ENCODE peak calls at places on chromosomes 12 and 14, in four cellular contexts. One of them, this sample, is unnamed.
A peak's percentile ranks its signal among the peaks of the same experiment; 100 is the strongest.

GRCh38 chr14:104431929-104432541 is 147.5 kb upstream of the C14orf180 start:
- DNase-seq in HepG2: no peak
- DNase-seq in HEK293T: no peak
- DNase-seq in K562: no peak
- DNase-seq in this sample: no peak

GRCh38 chr14:57136669-57137068 is 132.0 kb downstream of the EXOC5 start:
- DNase-seq in HEK293T: no peak
- DNase-seq in HepG2: no peak
- DNase-seq in K562: no peak
- DNase-seq in this sample: no peak

GRCh38 chr12:74370608-74371216 is 166.9 kb upstream of the ATXN7L3B start:
- DNase-seq in HEK293T: no peak
- DNase-seq in K562: no peak
- DNase-seq in HepG2: no peak
- DNase-seq in this sample: no peak

GRCh38 chr14:57480044-57480443 is 13.6 kb downstream of the CCDC198 start:
- DNase-seq in HepG2: no peak
- DNase-seq in K562: no peak
- DNase-seq in HEK293T: no peak
- DNase-seq in this sample: no peak

GRCh38 chr12:32897688-32898573 is 1.4 kb upstream of the PKP2 start:
- DNase-seq in HepG2: no peak
- DNase-seq in K562: no peak
- DNase-seq in HEK293T: no peak
- DNase-seq in this sample: no peak

GRCh38 chr12:80118565-80119337 is 19.4 kb downstream of the OTOGL start:
- DNase-seq in HepG2: no peak
- DNase-seq in HEK293T: no peak
- DNase-seq in K562: no peak
- DNase-seq in this sample: no peak

GRCh38 chr14:101507306-101508150 is 53.8 kb upstream of the DIO3 start:
- DNase-seq in HEK293T: no peak
- DNase-seq in HepG2: no peak
- DNase-seq in K562: no peak
- DNase-seq in this sample: no peak

GRCh38 chr12:24069532-24070395 is 120.3 kb upstream of the SOX5 start:
- DNase-seq in K562: peak; percentile 50
- DNase-seq in HEK293T: peak; percentile 68
- DNase-seq in HepG2: peak; percentile 98
- DNase-seq in this sample: no peak

GRCh38 chr14:103504991-103505565 is 17.6 kb downstream of the CKB start:
- DNase-seq in HepG2: no peak
- DNase-seq in K562: no peak
- DNase-seq in HEK293T: no peak
- DNase-seq in this sample: no peak

GRCh38 chr12:60421741-60422140 is 825.9 kb downstream of the SLC16A7 start:
- DNase-seq in K562: no peak
- DNase-seq in HEK293T: no peak
- DNase-seq in HepG2: no peak
- DNase-seq in this sample: no peak

GRCh38 chr14:56216631-56217379 is 98.6 kb downstream of the PELI2 start:
- DNase-seq in K562: peak; percentile 71
- DNase-seq in HEK293T: no peak
- DNase-seq in HepG2: no peak
- DNase-seq in this sample: no peak

GRCh38 chr14:65483647-65484046 is 71.1 kb downstream of the FUT8 start:
- DNase-seq in HepG2: no peak
- DNase-seq in K562: peak; percentile 61
- DNase-seq in HEK293T: no peak
- DNase-seq in this sample: no peak
- TF ChIP-seq TARDBP in HepG2: no peak
- TF ChIP-seq TARDBP in K562: no peak
- TF ChIP-seq TARDBP in HEK293T: no peak
- TF ChIP-seq TARDBP in this sample: no peak

GRCh38 chr14:65813760-65814387 is 401.3 kb downstream of the FUT8 start:
- DNase-seq in HepG2: no peak
- DNase-seq in HEK293T: no peak
- DNase-seq in K562: no peak
- DNase-seq in this sample: no peak
- TF ChIP-seq TARDBP in HepG2: no peak
- TF ChIP-seq TARDBP in HEK293T: no peak
- TF ChIP-seq TARDBP in K562: no peak
- TF ChIP-seq TARDBP in this sample: no peak

GRCh38 chr14:67396381-67396965 is 15.5 kb downstream of the PLEK2 start:
- DNase-seq in HepG2: no peak
- DNase-seq in K562: no peak
- DNase-seq in HEK293T: no peak
- DNase-seq in this sample: no peak
- TF ChIP-seq TARDBP in HepG2: no peak
- TF ChIP-seq TARDBP in K562: no peak
- TF ChIP-seq TARDBP in HEK293T: no peak
- TF ChIP-seq TARDBP in this sample: no peak

GRCh38 chr12:94638521-94638920 is 11.8 kb downstream of the TMCC3 start:
- DNase-seq in K562: no peak
- DNase-seq in HEK293T: no peak
- DNase-seq in HepG2: no peak
- DNase-seq in this sample: no peak

GRCh38 chr12:94643585-94643984 is 6.8 kb downstream of the TMCC3 start:
- DNase-seq in HepG2: no peak
- DNase-seq in K562: no peak
- DNase-seq in HEK293T: no peak
- DNase-seq in this sample: no peak

GRCh38 chr12:94637714-94638113 is 12.6 kb downstream of the TMCC3 start:
- DNase-seq in HepG2: peak; percentile 16
- DNase-seq in HEK293T: no peak
- DNase-seq in K562: no peak
- DNase-seq in this sample: no peak

GRCh38 chr12:94641283-94641682 is 9.1 kb downstream of the TMCC3 start:
- DNase-seq in K562: no peak
- DNase-seq in HEK293T: no peak
- DNase-seq in HepG2: no peak
- DNase-seq in this sample: no peak

GRCh38 chr12:94640134-94640928 is 10.0 kb downstream of the TMCC3 start:
- DNase-seq in HepG2: no peak
- DNase-seq in K562: no peak
- DNase-seq in HEK293T: no peak
- DNase-seq in this sample: peak; percentile 88
- TF ChIP-seq TARDBP in HepG2: no peak
- TF ChIP-seq TARDBP in K562: no peak
- TF ChIP-seq TARDBP in HEK293T: no peak
- TF ChIP-seq TARDBP in this sample: peak; percentile 55

GRCh38 chr14:61492474-61492873 is 171.1 kb downstream of the PRKCH start:
- DNase-seq in K562: no peak
- DNase-seq in HepG2: no peak
- DNase-seq in HEK293T: no peak
- DNase-seq in this sample: no peak

GRCh38 chr14:61491876-61492440 is 170.6 kb downstream of the PRKCH start:
- DNase-seq in K562: no peak
- DNase-seq in HEK293T: no peak
- DNase-seq in HepG2: no peak
- DNase-seq in this sample: no peak

GRCh38 chr14:61489932-61490331 is 168.6 kb downstream of the PRKCH start:
- DNase-seq in K562: no peak
- DNase-seq in HEK293T: no peak
- DNase-seq in HepG2: no peak
- DNase-seq in this sample: no peak

GRCh38 chr14:61489527-61489926 is 168.1 kb downstream of the PRKCH start:
- DNase-seq in HEK293T: no peak
- DNase-seq in HepG2: peak; percentile 37
- DNase-seq in K562: no peak
- DNase-seq in this sample: no peak

DNA sequence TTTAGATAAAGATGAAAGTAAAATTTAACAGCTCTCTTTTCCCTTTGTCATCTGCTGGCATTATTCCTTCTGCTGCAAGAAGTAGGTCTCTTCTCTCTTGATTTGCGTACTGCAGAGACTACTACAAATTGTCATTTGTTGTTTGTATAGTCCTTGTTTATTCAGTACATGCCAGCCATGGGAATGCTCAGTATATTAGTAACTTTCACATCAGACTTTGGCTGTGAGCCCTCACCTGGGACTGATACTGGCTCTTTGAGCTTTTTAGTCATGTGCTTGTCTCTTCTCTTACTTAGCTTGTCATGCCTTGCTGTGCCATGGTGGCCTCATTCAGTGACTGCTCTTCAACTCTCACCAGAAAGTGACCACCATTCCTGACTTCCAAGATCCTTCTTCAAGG is 169.8 kb downstream of the PRKCH start:
- DNase-seq in K562: no peak
- DNase-seq in HEK293T: no peak
- DNase-seq in HepG2: peak; percentile 84
- DNase-seq in this sample: no peak
- TF ChIP-seq TARDBP in K562: no peak
- TF ChIP-seq TARDBP in HEK293T: no peak
- TF ChIP-seq TARDBP in HepG2: no peak
- TF ChIP-seq TARDBP in this sample: no peak

GRCh38 chr14:93085916-93086315 is 29.8 kb downstream of the ITPK1 start:
- DNase-seq in K562: no peak
- DNase-seq in HEK293T: no peak
- DNase-seq in HepG2: no peak
- DNase-seq in this sample: no peak
- TF ChIP-seq TARDBP in K562: no peak
- TF ChIP-seq TARDBP in HEK293T: no peak
- TF ChIP-seq TARDBP in HepG2: no peak
- TF ChIP-seq TARDBP in this sample: no peak

GRCh38 chr12:12182926-12183325 is 83.9 kb downstream of the LRP6 start:
- DNase-seq in HEK293T: no peak
- DNase-seq in K562: no peak
- DNase-seq in HepG2: no peak
- DNase-seq in this sample: no peak
- TF ChIP-seq TARDBP in HEK293T: no peak
- TF ChIP-seq TARDBP in K562: no peak
- TF ChIP-seq TARDBP in HepG2: no peak
- TF ChIP-seq TARDBP in this sample: no peak

DNA sequence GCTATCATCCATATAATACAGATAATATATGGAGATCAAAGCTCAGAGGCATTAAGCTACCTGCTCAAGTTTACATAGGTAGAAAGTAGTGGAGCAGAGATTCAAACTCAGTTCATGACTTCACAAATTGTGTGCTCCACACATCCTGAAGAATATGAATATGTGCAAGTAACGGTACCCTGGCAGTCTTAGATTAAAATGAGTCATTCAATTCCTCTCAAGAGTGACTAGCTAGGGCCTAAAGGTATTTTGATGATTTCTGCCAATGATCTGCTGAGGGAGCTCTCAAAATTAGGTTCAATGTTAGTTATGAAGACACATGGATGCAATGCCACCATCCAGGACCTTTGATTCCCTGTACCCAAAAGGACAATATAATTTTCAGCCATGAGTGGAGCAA is 58.9 kb downstream of the GRIP1 start:
- DNase-seq in HEK293T: no peak
- DNase-seq in K562: no peak
- DNase-seq in HepG2: no peak
- DNase-seq in this sample: no peak
- TF ChIP-seq TARDBP in HEK293T: no peak
- TF ChIP-seq TARDBP in K562: no peak
- TF ChIP-seq TARDBP in HepG2: no peak
- TF ChIP-seq TARDBP in this sample: no peak

GRCh38 chr14:64444140-64444539 is 21.2 kb upstream of the AKAP5 start:
- DNase-seq in HEK293T: no peak
- DNase-seq in HepG2: no peak
- DNase-seq in K562: no peak
- DNase-seq in this sample: no peak
- TF ChIP-seq TARDBP in HEK293T: no peak
- TF ChIP-seq TARDBP in HepG2: no peak
- TF ChIP-seq TARDBP in K562: no peak
- TF ChIP-seq TARDBP in this sample: no peak

DNA sequence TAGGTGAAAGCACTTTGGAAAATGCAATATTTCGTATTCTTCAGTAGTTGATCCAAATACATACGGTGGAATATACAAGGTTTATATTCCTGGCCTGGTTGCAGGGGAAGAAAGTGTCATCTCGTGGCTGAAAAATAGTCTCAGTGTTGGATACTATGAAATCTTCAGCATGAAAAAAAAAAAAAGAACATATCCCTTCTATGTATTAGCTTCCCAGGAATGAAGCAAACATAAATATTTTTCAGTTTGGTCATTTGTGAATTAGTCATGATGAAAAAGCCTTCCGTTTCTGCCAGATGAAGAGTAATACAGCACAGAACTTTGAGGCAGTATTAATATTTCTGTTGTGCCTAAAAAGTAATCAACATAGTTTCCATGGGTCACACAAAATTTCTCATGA is 36.7 kb downstream of the FLRT2 start:
- DNase-seq in HepG2: no peak
- DNase-seq in HEK293T: no peak
- DNase-seq in K562: no peak
- DNase-seq in this sample: no peak
- TF ChIP-seq TARDBP in HepG2: no peak
- TF ChIP-seq TARDBP in HEK293T: no peak
- TF ChIP-seq TARDBP in K562: no peak
- TF ChIP-seq TARDBP in this sample: no peak

This sample was measured in GM12878.